ENCODE peak calls at places on chromosomes 6 and 20, in ten cellular contexts. W is activated naive CD4-positive, alpha-beta T cell; S is natural killer cell treated with Interleukin-12 subunit alpha and Interleukin-12 subunit beta and Interleukin-15 and Interleukin-18, amount 100 ng/mL, for 72 hours; J is activated CD8-positive, alpha-beta memory T cell treated with anti-CD3 and anti-CD28 coated beads, Interleukin-2, amount 10 ng/mL, durations not matched to agents 7 days and 5 days; G is COR-L47; D is choroid plexus epithelial cell; M is lung; H is Panc1; X is AG09309; O is GM19239. I is an unnamed sample.

GRCh38 chr20:24079661-24080412 is 91.3 kb upstream of the GGTLC1 start:
- DNase-seq in W (no peak), S (no peak), J (no peak), G (no peak), D (no peak), M (no peak), H (no peak), X (no peak), O (no peak), I (no peak)

GRCh38 chr20:44962483-44962882 is 2.3 kb upstream of the TOMM34 start:
- DNase-seq in W (no peak), S (no peak), J (no peak), G (no peak), D (no peak), M (no peak), H (no peak), X (no peak), O (no peak), I (no peak)

GRCh38 chr6:68760486-68760885 is 125.4 kb downstream of the ADGRB3 start:
- DNase-seq in W (no peak), S (no peak), J (no peak), G (no peak), D (no peak), M (no peak), H (no peak), X (no peak), O (no peak), I (no peak)

GRCh38 chr6:16157909-16158308 is 29.0 kb downstream of the MYLIP start:
- DNase-seq in W (no peak), S (no peak), J (no peak), G (peak; percentile 85), D (no peak), M (no peak), H (no peak), X (no peak), O (no peak), I (no peak)

GRCh38 chr20:41510224-41510623 is 108.0 kb downstream of the CHD6 start:
- DNase-seq in W (no peak), S (no peak), J (no peak), G (no peak), D (no peak), M (no peak), H (no peak), X (no peak), O (no peak), I (no peak)

GRCh38 chr20:9660236-9660868 is 146.0 kb downstream of the LAMP5 start:
- DNase-seq in W (no peak), S (no peak), J (no peak), G (no peak), D (peak; percentile 4), M (no peak), H (no peak), X (no peak), O (no peak), I (peak; percentile 39)

GRCh38 chr20:23697947-23698346 is 9.1 kb upstream of the CST4 start:
- DNase-seq in W (no peak), S (no peak), J (no peak), G (no peak), D (no peak), M (no peak), H (no peak), X (no peak), O (no peak), I (no peak)

GRCh38 chr20:34037121-34037520 is 43.4 kb downstream of the RALY start:
- DNase-seq in W (peak; percentile 15), S (no peak), J (peak; percentile 60), G (no peak), D (peak; percentile 20), M (no peak), H (no peak), X (no peak), O (no peak), I (peak; percentile 48)

GRCh38 chr6:151004415-151005024 is 139.0 kb downstream of the MTHFD1L start:
- DNase-seq in W (no peak), S (no peak), J (no peak), G (peak; percentile 78), D (peak; percentile 94), M (no peak), H (peak; percentile 87), X (peak; percentile 83), O (no peak), I (no peak)

GRCh38 chr6:26130581-26131247 is 43.5 kb downstream of the HFE start:
- DNase-seq in W (no peak), S (no peak), J (no peak), G (no peak), D (no peak), M (no peak), H (no peak), X (no peak), O (no peak), I (no peak)

GRCh38 chr6:33592595-33593413 is 12.7 kb upstream of the BAK1 start:
- DNase-seq in W (peak; percentile 48), S (no peak), J (peak; percentile 64), G (no peak), D (no peak), M (no peak), H (no peak), X (no peak), O (peak; percentile 59), I (peak; percentile 83)

GRCh38 chr6:144149558-144149893 is 791 bp upstream of the STX11 start:
- DNase-seq in W (no peak), S (no peak), J (no peak), G (no peak), D (no peak), M (no peak), H (no peak), X (no peak), O (no peak), I (no peak)

GRCh38 chr6:135286962-135287525 is 105.9 kb downstream of the MYB start:
- DNase-seq in W (no peak), S (no peak), J (no peak), G (no peak), D (no peak), M (no peak), H (no peak), X (no peak), O (no peak), I (no peak)

GRCh38 chr20:768426-768978 is at the start of gene SLC52A3:
- DNase-seq in W (no peak), S (no peak), J (no peak), G (peak; percentile 14), D (no peak), M (peak; percentile 71), H (no peak), X (no peak), O (no peak), I (peak; percentile 83)

GRCh38 chr20:63387917-63388316 is 26.8 kb upstream of the CHRNA4 start:
- DNase-seq in W (no peak), S (no peak), J (no peak), G (no peak), D (no peak), M (no peak), H (no peak), X (no peak), O (no peak), I (no peak)

GRCh38 chr6:75244063-75244575 is 518 bp upstream of the COX7A2 start:
- DNase-seq in W (no peak), S (no peak), J (no peak), G (no peak), D (no peak), M (no peak), H (no peak), X (no peak), O (no peak), I (no peak)

GRCh38 chr20:856361-856775 is 22.9 kb downstream of the FAM110A start:
- DNase-seq in W (peak; percentile 7), S (no peak), J (peak; percentile 65), G (no peak), D (peak; percentile 18), M (no peak), H (peak; percentile 67), X (peak; percentile 46), O (no peak), I (peak; percentile 67)

GRCh38 chr20:64082126-64082638 is 2.0 kb downstream of the LKAAEAR1 start:
- DNase-seq in W (no peak), S (no peak), J (no peak), G (no peak), D (no peak), M (no peak), H (no peak), X (no peak), O (no peak), I (no peak)